ENCODE peak calls at places on chromosomes 16 and 17, in seven cellular contexts. G is HepG2, M is HCT116, A is SK-N-SH, N is H1, B is GM12878, U is K562. Z is an unnamed sample.

GRCh38 chr17:60421273-60422161 is 772 bp upstream of the CHCT1 start:
- DNase-seq in G (peak; percentile 42), N (peak; percentile 90), B (no peak), M (no peak), A (peak; percentile 97), U (no peak), Z (peak; percentile 44)

GRCh38 chr16:84040823-84041391 is 1.7 kb downstream of the SLC38A8 start:
- DNase-seq in N (no peak), A (no peak), G (no peak), M (no peak), U (no peak), B (no peak), Z (no peak)

GRCh38 chr17:32755045-32755805 is 121.7 kb downstream of the MYO1D start:
- DNase-seq in M (peak; percentile 52), B (no peak), N (no peak), U (peak; percentile 41), G (peak; percentile 69), A (peak; percentile 66), Z (no peak)

GRCh38 chr16:83995756-83996155 is 27.7 kb downstream of the NECAB2 start:
- DNase-seq in U (peak; percentile 75), G (no peak), A (no peak), N (peak; percentile 82), B (no peak), M (peak; percentile 18), Z (no peak)

GRCh38 chr16:84836234-84836647 is 16.5 kb downstream of the CRISPLD2 start:
- DNase-seq in U (no peak), N (peak; percentile 72), G (no peak), A (peak; percentile 42), M (no peak), B (no peak), Z (peak; percentile 70)

GRCh38 chr17:4958102-4958501 is 7.2 kb downstream of the ENO3 start:
- DNase-seq in G (no peak), U (no peak), M (no peak), A (no peak), B (no peak), N (no peak), Z (no peak)

GRCh38 chr16:50735629-50736122 is 6.2 kb upstream of the CYLD start:
- DNase-seq in G (no peak), M (no peak), B (peak; percentile 81), A (no peak), N (no peak), U (no peak), Z (no peak)

GRCh38 chr16:50021509-50021908 is 3.5 kb upstream of the CNEP1R1 start:
- DNase-seq in U (no peak), G (peak; percentile 63), M (no peak), A (no peak), N (no peak), B (no peak), Z (peak; percentile 68)

GRCh38 chr17:79975498-79976134 is 60.1 kb downstream of the TBC1D16 start:
- DNase-seq in U (no peak), G (no peak), N (no peak), A (no peak), B (no peak), M (no peak), Z (no peak)

GRCh38 chr16:3511286-3512180 is 10.7 kb downstream of the CLUAP1 start:
- DNase-seq in U (no peak), B (no peak), G (no peak), A (no peak), N (no peak), M (no peak), Z (no peak)

GRCh38 chr17:76567634-76568432 is 17.8 kb downstream of the ST6GALNAC2 start:
- DNase-seq in A (peak; percentile 45), G (peak; percentile 60), B (no peak), M (no peak), U (peak; percentile 18), N (no peak), Z (no peak)

GRCh38 chr17:44220211-44221071 is 966 bp upstream of the UBTF start:
- DNase-seq in N (peak; percentile 72), A (peak; percentile 71), G (no peak), M (no peak), U (peak; percentile 82), B (no peak), Z (no peak)

GRCh38 chr17:13398091-13398490 is 203.6 kb downstream of the HS3ST3A1 start:
- DNase-seq in B (no peak), G (no peak), M (no peak), U (no peak), N (no peak), A (no peak), Z (no peak)

GRCh38 chr16:30104492-30104891 is 8.5 kb upstream of the YPEL3 start:
- DNase-seq in U (no peak), B (no peak), N (no peak), M (no peak), A (no peak), G (no peak), Z (no peak)

GRCh38 chr17:80477647-80478478 is 1.5 kb upstream of the NPTX1 start:
- DNase-seq in B (no peak), A (peak; percentile 95), G (no peak), M (no peak), N (peak; percentile 82), U (peak; percentile 55), Z (no peak)

GRCh38 chr16:57795431-57795878 is 6.8 kb downstream of the KIFC3 start:
- DNase-seq in N (peak; percentile 72), G (peak; percentile 73), B (no peak), M (peak; percentile 53), A (peak; percentile 80), U (no peak), Z (peak; percentile 70)

GRCh38 chr17:82840431-82840831 is 609 bp upstream of the ZNF750 start:
- DNase-seq in N (no peak), G (no peak), M (no peak), B (no peak), U (no peak), A (no peak), Z (no peak)

GRCh38 chr16:85930321-85930720 is 31.4 kb downstream of the IRF8 start:
- DNase-seq in M (no peak), N (no peak), A (no peak), G (no peak), U (no peak), B (no peak), Z (no peak)

GRCh38 chr17:63290784-63291183 is 155.3 kb downstream of the CYB561 start:
- DNase-seq in G (no peak), B (no peak), A (no peak), N (no peak), M (no peak), U (no peak), Z (peak; percentile 1)

GRCh38 chr16:31427441-31428276 is 501 bp downstream of the COX6A2 start:
- DNase-seq in U (peak; percentile 85), N (peak; percentile 61), G (no peak), A (peak; percentile 93), M (no peak), B (no peak), Z (peak; percentile 18)

GRCh38 chr17:7340179-7340578 is 3.9 kb downstream of the ACAP1 start:
- DNase-seq in A (no peak), M (no peak), B (no peak), N (no peak), G (no peak), U (no peak), Z (no peak)

GRCh38 chr16:66871840-66872239 is 8.5 kb upstream of the PDP2 start:
- DNase-seq in B (no peak), M (no peak), A (no peak), G (no peak), N (no peak), U (no peak), Z (no peak)

GRCh38 chr16:4293822-4294457 is 21.1 kb upstream of the TFAP4 start:
- DNase-seq in N (peak; percentile 82), M (no peak), A (peak; percentile 93), G (no peak), U (no peak), B (no peak), Z (no peak)

GRCh38 chr16:89422905-89423630 is 67.3 kb downstream of the ANKRD11 start:
- DNase-seq in M (no peak), A (no peak), U (no peak), N (no peak), B (peak; percentile 72), G (peak; percentile 92), Z (no peak)
- H3K4me1 ChIP-seq in M (no peaks in the 10 kb centered on the region), A (peaks cover 3% of the 10 kb centered on the region), U (peaks cover 6% of the 10 kb centered on the region), N (peaks cover 13% of the 10 kb centered on the region), B (peaks cover 66% of the 10 kb centered on the region), G (peaks cover 75% of the 10 kb centered on the region), Z (peaks cover 7% of the 10 kb centered on the region)

GRCh38 chr16:63982156-63982555 is 1139.7 kb downstream of the CDH11 start:
- DNase-seq in A (no peak), M (no peak), G (no peak), N (no peak), B (no peak), U (no peak), Z (peak; percentile 13)

GRCh38 chr16:63978240-63978639 is 1143.6 kb downstream of the CDH11 start:
- DNase-seq in B (no peak), M (no peak), A (no peak), U (no peak), G (no peak), N (no peak), Z (peak; percentile 25)

GRCh38 chr16:63981639-63982038 is 1140.2 kb downstream of the CDH11 start:
- DNase-seq in A (no peak), G (no peak), M (no peak), N (no peak), U (no peak), B (no peak), Z (peak; percentile 25)

DNA sequence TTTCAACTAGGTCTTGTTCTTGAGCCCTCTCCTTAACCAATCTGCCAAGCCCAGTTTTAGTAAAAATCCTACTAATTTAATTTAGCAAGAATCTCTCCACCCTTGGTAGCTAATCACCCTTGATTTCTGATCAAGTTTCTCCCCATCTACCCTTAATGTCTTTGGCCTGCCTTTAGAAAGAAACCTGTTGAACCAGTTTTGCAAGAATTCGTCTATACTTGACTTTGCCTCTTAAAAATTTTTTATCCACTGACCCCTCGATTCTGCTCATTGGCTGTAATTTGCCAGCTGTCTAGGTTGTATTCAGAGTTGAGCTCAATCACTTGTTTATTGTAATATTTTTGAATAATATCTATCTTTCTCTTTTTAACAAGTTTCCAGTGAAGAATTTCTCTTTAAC is 1138.5 kb downstream of the CDH11 start:
- DNase-seq in N (no peak), B (no peak), M (no peak), A (no peak), G (no peak), U (no peak), Z (no peak)
- TF ChIP-seq YY1 in N (no peak), B (no peak), M (no peak), A (no peak), G (no peak), U (no peak), Z (no peak)

GRCh38 chr17:48655913-48656312 is 29.8 kb upstream of the HOXB9 start:
- DNase-seq in B (no peak), N (no peak), U (no peak), M (no peak), G (no peak), A (no peak), Z (no peak)
- H3K4me1 ChIP-seq in B (no peaks in the 10 kb centered on the region), N (no peaks in the 10 kb centered on the region), U (no peaks in the 10 kb centered on the region), M (no peaks in the 10 kb centered on the region), G (no peaks in the 10 kb centered on the region), A (no peaks in the 10 kb centered on the region), Z (no peaks in the 10 kb centered on the region)

DNA sequence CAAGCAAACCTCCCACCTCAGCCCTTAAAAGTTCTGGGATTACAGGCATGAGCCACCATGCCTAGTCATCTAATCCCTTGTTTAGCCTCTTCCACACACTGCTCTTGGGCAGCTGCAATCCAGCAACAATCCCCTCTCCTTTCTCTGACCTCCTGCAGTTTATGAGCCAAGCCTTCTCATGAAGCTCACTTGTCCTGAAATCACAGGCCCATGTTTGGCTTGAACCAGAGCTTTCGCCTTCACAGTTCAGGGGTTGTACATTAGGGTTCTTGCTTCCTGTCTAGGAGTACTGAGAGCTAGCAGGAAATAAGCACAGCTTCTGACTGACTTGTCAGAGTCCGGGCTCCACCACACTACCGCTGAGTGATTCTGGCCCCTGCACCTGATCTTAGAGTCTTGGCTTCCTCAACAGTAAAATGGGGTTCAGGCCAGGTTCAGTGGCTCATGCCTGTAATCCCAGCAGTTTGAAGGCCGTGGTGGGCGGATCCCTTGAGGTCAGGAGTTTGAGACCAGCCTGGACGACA is 16.3 kb downstream of the ERAL1 start:
- DNase-seq in A (no peak), N (no peak), U (no peak), G (no peak), M (no peak), B (peak; percentile 79), Z (no peak)
- TF ChIP-seq YY1 in A (no peak), N (no peak), U (no peak), G (no peak), M (no peak), B (peak; percentile 37), Z (no peak)

Z was measured in NT2/D1.